ENCODE peak calls at places on chromosomes 1 and 21, in nine cellular contexts. R is heart left ventricle; Y is tibial artery; V is testis; I is psoas muscle; Z is endodermal cell; W is CD8-positive, alpha-beta T cell; Q is body of pancreas; S is ascending aorta. U is an unnamed sample.

GRCh38 chr1:43321331-43321891 is 16.2 kb upstream of the MPL start:
- DNase-seq in I (no peak), W (no peak), S (no peak), V (no peak), Q (no peak), R (no peak), Y (peak; percentile 58), Z (peak; percentile 22), U (peak; percentile 60)

GRCh38 chr1:53394306-53394705 is 64.9 kb upstream of the DMRTB1 start:
- DNase-seq in V (no peak), R (no peak), Y (peak; percentile 42), Z (no peak), I (no peak), Q (no peak), W (no peak), S (no peak), U (no peak)

GRCh38 chr21:23968722-23969647 is 1638.3 kb downstream of the MRPL39 start:
- DNase-seq in R (no peak), W (peak; percentile 70), S (no peak), Q (peak; percentile 62), Y (no peak), Z (peak; percentile 88), V (peak; percentile 62), I (no peak), U (peak; percentile 46)

GRCh38 chr1:2803086-2803930 is 1.8 kb upstream of the TTC34 start:
- DNase-seq in I (peak; percentile 5), Y (no peak), R (peak; percentile 9), Q (no peak), Z (no peak), W (no peak), S (peak; percentile 50), V (no peak), U (no peak)

GRCh38 chr1:182610606-182611194 is 6.5 kb upstream of the RGS16 start:
- DNase-seq in Q (no peak), W (no peak), R (no peak), Y (no peak), Z (no peak), I (no peak), V (no peak), S (no peak), U (no peak)

GRCh38 chr1:19661721-19662228 is 2.9 kb upstream of the HTR6 start:
- DNase-seq in R (no peak), W (peak; percentile 58), Q (peak; percentile 38), S (no peak), I (no peak), V (peak; percentile 46), Z (no peak), Y (no peak), U (peak; percentile 61)

GRCh38 chr1:19169642-19170041 is 40.4 kb downstream of the UBR4 start:
- DNase-seq in R (no peak), I (no peak), Z (no peak), Q (no peak), V (no peak), Y (no peak), W (no peak), S (no peak), U (no peak)

GRCh38 chr1:17531682-17532487 is 7.6 kb upstream of the ARHGEF10L start:
- DNase-seq in Y (peak; percentile 95), S (peak; percentile 83), V (peak; percentile 86), R (peak; percentile 90), I (peak; percentile 73), W (no peak), Q (peak; percentile 85), Z (no peak), U (peak; percentile 89)

GRCh38 chr1:23099171-23099536 is 69.5 kb downstream of the LUZP1 start:
- DNase-seq in S (no peak), I (no peak), Q (no peak), Y (no peak), V (no peak), Z (no peak), W (no peak), R (no peak), U (no peak)

GRCh38 chr1:203140076-203140475 is 12.6 kb downstream of the ADORA1 start:
- DNase-seq in Y (no peak), S (no peak), R (no peak), Q (no peak), I (no peak), Z (no peak), V (no peak), W (no peak), U (no peak)

GRCh38 chr1:6502000-6502891 is 10.8 kb upstream of the PLEKHG5 start:
- DNase-seq in V (peak; percentile 66), W (no peak), R (peak; percentile 95), Q (no peak), I (peak; percentile 79), Z (no peak), S (peak; percentile 83), Y (peak; percentile 94), U (peak; percentile 75)

GRCh38 chr1:233441981-233442380 is 114.5 kb downstream of the MAP3K21 start:
- DNase-seq in R (no peak), Z (no peak), Q (no peak), W (no peak), S (no peak), I (no peak), Y (no peak), V (no peak), U (no peak)

GRCh38 chr1:207876129-207876528 is 34.8 kb downstream of the CD34 start:
- DNase-seq in Z (peak; percentile 70), Y (no peak), W (no peak), R (no peak), S (peak; percentile 48), Q (no peak), V (no peak), I (no peak), U (no peak)

GRCh38 chr1:43422995-43423671 is 30.6 kb downstream of the HYI start:
- DNase-seq in Y (peak; percentile 56), I (no peak), Q (no peak), S (no peak), W (no peak), R (no peak), V (no peak), Z (no peak), U (no peak)

GRCh38 chr21:42579456-42580075 is 65.9 kb downstream of the SLC37A1 start:
- DNase-seq in V (no peak), S (no peak), I (no peak), W (no peak), Q (no peak), R (peak; percentile 18), Z (no peak), Y (peak; percentile 29), U (no peak)

DNA sequence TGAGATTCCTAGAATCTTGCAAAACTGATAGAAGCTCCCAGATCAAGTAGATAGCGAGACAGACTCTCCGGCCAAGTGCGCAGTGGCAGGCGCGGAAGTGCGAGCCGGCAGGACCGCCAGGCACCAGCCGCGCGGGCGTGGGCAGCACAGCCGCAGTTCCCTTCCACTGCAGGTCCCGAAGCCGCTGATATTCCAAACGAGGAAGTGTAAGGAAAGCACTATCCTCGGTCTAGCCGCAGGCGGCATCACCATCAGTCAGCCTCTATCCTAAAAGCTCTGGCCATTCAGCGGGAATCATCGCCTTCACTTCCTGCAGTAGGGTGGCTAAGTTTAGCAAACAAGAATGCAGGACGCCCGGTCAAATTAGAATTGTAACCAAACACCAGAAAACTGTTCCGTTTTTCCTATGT is 713 bp downstream of the GLRX2 start:
- DNase-seq in V (peak; percentile 50), Y (peak; percentile 71), Q (peak; percentile 40), S (peak; percentile 75), Z (peak; percentile 80), W (peak; percentile 6), I (peak; percentile 45), R (peak; percentile 56), U (peak; percentile 46)
- H3K27ac ChIP-seq in V (peak overlapping the region; percentile 87), Y (peak overlapping the region; percentile 93), Q (peak overlapping the region; percentile 87), S (peak overlapping the region; percentile 94), Z (no peak overlapping the region), W (peak overlapping the region; percentile 38), I (peak overlapping the region; percentile 97), R (peak overlapping the region; percentile 99), U (peak overlapping the region; percentile 99)

GRCh38 chr1:168361252-168361651 is 80.6 kb downstream of the TBX19 start:
- DNase-seq in W (no peak), Z (no peak), V (no peak), Q (no peak), Y (no peak), S (no peak), I (no peak), R (no peak), U (no peak)

GRCh38 chr1:168362991-168363390 is 82.3 kb downstream of the TBX19 start:
- DNase-seq in I (no peak), Y (no peak), V (no peak), Z (no peak), R (no peak), W (peak; percentile 17), S (no peak), Q (no peak), U (no peak)

GRCh38 chr1:168369655-168370054 is 89.0 kb downstream of the TBX19 start:
- DNase-seq in Z (no peak), R (no peak), S (no peak), Q (no peak), Y (no peak), V (no peak), W (no peak), I (no peak), U (no peak)

GRCh38 chr1:168368131-168368530 is 87.5 kb downstream of the TBX19 start:
- DNase-seq in Q (no peak), W (no peak), R (no peak), I (no peak), S (no peak), Y (no peak), V (no peak), Z (no peak), U (no peak)

GRCh38 chr1:168365719-168366474 is 85.2 kb downstream of the TBX19 start:
- DNase-seq in I (no peak), S (no peak), R (no peak), Z (no peak), W (no peak), V (no peak), Q (peak; percentile 16), Y (no peak), U (no peak)
- TF ChIP-seq CTCF in I (no peak), S (no peak), R (peak; percentile 9), Z (peak; percentile 63), W (no peak), V (no peak), Q (peak; percentile 43), Y (no peak), U (no peak)

GRCh38 chr21:34545079-34545884 is 33.3 kb upstream of the KCNE1 start:
- DNase-seq in I (no peak), S (peak; percentile 76), Z (peak; percentile 75), Q (peak; percentile 43), W (no peak), R (peak; percentile 32), Y (no peak), V (peak; percentile 19), U (peak; percentile 30)
- H3K27ac ChIP-seq in I (peak overlapping the region; percentile 37), S (peak overlapping the region; percentile 63), Z (peak overlapping the region; percentile 87), Q (peak overlapping the region; percentile 69), W (no peak overlapping the region), R (peak overlapping the region; percentile 78), Y (peak overlapping the region; percentile 48), V (no peak overlapping the region), U (no peak overlapping the region)

DNA sequence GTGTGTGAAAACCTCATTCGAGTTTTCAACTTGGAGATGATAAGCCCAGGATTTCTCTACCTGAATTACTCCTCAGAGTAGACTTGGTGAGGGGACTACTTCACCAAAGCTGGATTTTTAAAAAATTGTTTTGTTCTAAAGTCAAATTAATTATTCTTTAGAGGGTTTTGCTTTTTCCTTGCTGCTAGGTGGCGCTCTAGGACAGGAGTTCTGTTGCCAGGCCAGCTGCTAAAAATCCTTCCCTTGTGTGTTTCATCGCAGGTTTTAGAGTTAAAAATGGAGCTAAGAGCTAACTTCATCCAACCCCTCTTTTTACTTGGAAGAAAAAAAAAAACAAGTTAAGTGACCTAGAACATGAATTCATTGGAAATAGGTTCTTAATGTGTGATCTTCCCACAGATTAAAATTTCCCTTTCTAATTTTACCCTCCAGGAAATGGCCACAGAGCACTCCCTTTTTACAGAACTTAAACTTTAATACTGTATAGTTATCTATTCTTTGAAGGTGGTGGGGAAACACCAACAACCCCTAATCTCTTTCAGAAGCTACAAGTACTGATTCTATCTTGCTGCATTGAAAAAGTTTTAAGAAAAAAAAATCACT is 36.7 kb upstream of the FAM163A start:
- DNase-seq in I (no peak), W (peak; percentile 60), Z (peak; percentile 80), Q (peak; percentile 55), S (no peak), Y (no peak), R (peak; percentile 44), V (peak; percentile 52), U (peak; percentile 65)
- TF ChIP-seq CTCF in I (peak; percentile 69), W (peak; percentile 65), Z (peak; percentile 94), Q (peak; percentile 85), S (peak; percentile 19), Y (peak; percentile 64), R (peak; percentile 90), V (peak; percentile 84), U (peak; percentile 79)